ENCODE peak calls at places on chromosomes 2 and 18, in nine cellular contexts. One of them, this sample, is unnamed.

GRCh38 chr2:227499971-227500630 is 28.1 kb downstream of the AGFG1 start:
- DNase-seq in AG20443: no peak
- DNase-seq in WERI-Rb-1: no peak
- DNase-seq in GDM1: no peak
- DNase-seq in Right ventricle myocardium superior: no peak
- DNase-seq in bronchial epithelial cell: no peak
- DNase-seq in pulmonary artery endothelial cell: no peak
- DNase-seq in HFFc6: no peak
- DNase-seq in fibroblast of lung: no peak
- DNase-seq in this sample: no peak

GRCh38 chr2:45626387-45627010 is 15.4 kb upstream of the SRBD1 start:
- DNase-seq in AG20443: no peak
- DNase-seq in WERI-Rb-1: no peak
- DNase-seq in GDM1: no peak
- DNase-seq in Right ventricle myocardium superior: no peak
- DNase-seq in bronchial epithelial cell: no peak
- DNase-seq in pulmonary artery endothelial cell: no peak
- DNase-seq in HFFc6: no peak
- DNase-seq in fibroblast of lung: no peak
- DNase-seq in this sample: no peak

GRCh38 chr2:96325038-96325883 is at the start of gene ITPRIPL1:
- DNase-seq in AG20443: peak
- DNase-seq in WERI-Rb-1: peak
- DNase-seq in GDM1: no peak
- DNase-seq in Right ventricle myocardium superior: no peak
- DNase-seq in bronchial epithelial cell: no peak
- DNase-seq in pulmonary artery endothelial cell: no peak
- DNase-seq in HFFc6: no peak
- DNase-seq in fibroblast of lung: no peak
- DNase-seq in this sample: no peak

GRCh38 chr2:667332-668000 is 9.7 kb downstream of the TMEM18 start:
- DNase-seq in AG20443: peak
- DNase-seq in WERI-Rb-1: no peak
- DNase-seq in GDM1: no peak
- DNase-seq in Right ventricle myocardium superior: no peak
- DNase-seq in bronchial epithelial cell: peak
- DNase-seq in pulmonary artery endothelial cell: peak
- DNase-seq in HFFc6: peak
- DNase-seq in fibroblast of lung: peak
- DNase-seq in this sample: no peak

GRCh38 chr2:219171231-219171651 is 1.4 kb upstream of the SLC23A3 start:
- DNase-seq in AG20443: peak
- DNase-seq in WERI-Rb-1: peak
- DNase-seq in GDM1: peak
- DNase-seq in Right ventricle myocardium superior: peak
- DNase-seq in bronchial epithelial cell: peak
- DNase-seq in pulmonary artery endothelial cell: peak
- DNase-seq in HFFc6: peak
- DNase-seq in fibroblast of lung: peak
- DNase-seq in this sample: peak

GRCh38 chr2:70552501-70553333 is 909 bp downstream of the TGFA start:
- DNase-seq in AG20443: no peak
- DNase-seq in WERI-Rb-1: peak
- DNase-seq in GDM1: no peak
- DNase-seq in Right ventricle myocardium superior: no peak
- DNase-seq in bronchial epithelial cell: peak
- DNase-seq in pulmonary artery endothelial cell: no peak
- DNase-seq in HFFc6: no peak
- DNase-seq in fibroblast of lung: no peak
- DNase-seq in this sample: no peak

GRCh38 chr18:6056171-6056932 is 161.0 kb upstream of the TMEM200C start:
- DNase-seq in AG20443: peak
- DNase-seq in WERI-Rb-1: no peak
- DNase-seq in GDM1: no peak
- DNase-seq in Right ventricle myocardium superior: no peak
- DNase-seq in bronchial epithelial cell: peak
- DNase-seq in pulmonary artery endothelial cell: peak
- DNase-seq in HFFc6: no peak
- DNase-seq in fibroblast of lung: peak
- DNase-seq in this sample: peak

GRCh38 chr18:7000484-7001096 is 117.0 kb downstream of the LAMA1 start:
- DNase-seq in AG20443: peak
- DNase-seq in WERI-Rb-1: no peak
- DNase-seq in GDM1: no peak
- DNase-seq in Right ventricle myocardium superior: no peak
- DNase-seq in bronchial epithelial cell: peak
- DNase-seq in pulmonary artery endothelial cell: no peak
- DNase-seq in HFFc6: no peak
- DNase-seq in fibroblast of lung: peak
- DNase-seq in this sample: peak

This sample was measured in pons.